ENCODE peak calls at places on chromosomes 16 and 17, in seven cellular contexts. M is stimulated activated CD4-positive, alpha-beta T cell treated with anti-CD3 and anti-CD28 coated beads, Interleukin-12 subunit alpha, Interleukin-12 subunit beta, amount 100 ng/mL, for 4 hours; B is T follicular helper cell; I is substantia nigra; N is ELR; C is K562; F is HCEC 1CT. E is an unnamed sample.

GRCh38 chr17:33294994-33295393 is 1.9 kb upstream of the ASIC2 start:
- DNase-seq in I (no peak), C (no peak), N (no peak), F (no peak), B (no peak), M (no peak), E (no peak)

GRCh38 chr17:38871247-38871991 is 1.6 kb downstream of the LASP1 start:
- DNase-seq in F (peak; percentile 85), I (peak; percentile 51), B (peak; percentile 60), M (peak; percentile 65), N (peak; percentile 94), C (peak; percentile 89), E (peak; percentile 73)

GRCh38 chr17:19304209-19304608 is 58.3 kb downstream of the B9D1 start:
- DNase-seq in M (no peak), N (peak; percentile 84), I (peak; percentile 58), C (peak; percentile 54), B (no peak), F (peak; percentile 68), E (no peak)

GRCh38 chr17:63919311-63919723 is 678 bp upstream of the GH1 start:
- DNase-seq in M (peak; percentile 62), N (peak; percentile 71), F (peak; percentile 20), C (peak; percentile 81), B (peak; percentile 59), I (peak; percentile 51), E (peak; percentile 38)

GRCh38 chr16:2317231-2318020 is 23.1 kb downstream of the ABCA3 start:
- DNase-seq in C (no peak), N (no peak), I (no peak), B (no peak), M (no peak), F (no peak), E (no peak)

GRCh38 chr17:71709974-71710373 is 410.8 kb upstream of the SOX9 start:
- DNase-seq in F (no peak), N (peak; percentile 24), B (no peak), I (no peak), C (no peak), M (no peak), E (no peak)

GRCh38 chr17:50046667-50047066 is 9.2 kb upstream of the ITGA3 start:
- DNase-seq in I (no peak), C (no peak), F (no peak), B (no peak), N (no peak), M (no peak), E (no peak)

GRCh38 chr17:63445571-63446217 is 412 bp downstream of the CYB561 start:
- DNase-seq in I (no peak), C (peak; percentile 88), B (peak; percentile 55), F (peak; percentile 43), M (peak; percentile 46), N (peak; percentile 65), E (peak; percentile 68)

GRCh38 chr16:27642753-27643152 is 92.8 kb downstream of the KATNIP start:
- DNase-seq in M (no peak), B (no peak), F (peak; percentile 32), N (peak; percentile 38), C (peak; percentile 39), I (no peak), E (peak; percentile 2)

GRCh38 chr17:75125984-75126383 is 5.6 kb downstream of the NT5C start:
- DNase-seq in M (no peak), C (peak; percentile 15), I (no peak), B (no peak), N (no peak), F (no peak), E (no peak)

GRCh38 chr17:15351925-15352324 is 10.5 kb upstream of the TEKT3 start:
- DNase-seq in M (no peak), N (peak; percentile 75), F (peak; percentile 84), I (no peak), C (no peak), B (no peak), E (peak; percentile 83)

GRCh38 chr16:1036121-1036520 is 36.4 kb upstream of the SSTR5 start:
- DNase-seq in C (no peak), F (no peak), I (peak; percentile 19), M (no peak), B (no peak), N (no peak), E (no peak)

GRCh38 chr16:29834079-29834478 is 13.8 kb downstream of the MVP start:
- DNase-seq in N (no peak), M (no peak), F (no peak), B (no peak), C (no peak), I (no peak), E (no peak)

GRCh38 chr16:8694795-8695194 is 20.4 kb downstream of the ABAT start:
- DNase-seq in F (no peak), N (no peak), I (no peak), M (no peak), C (no peak), B (no peak), E (no peak)

GRCh38 chr16:456891-457483 is 31.5 kb downstream of the RAB11FIP3 start:
- DNase-seq in F (no peak), B (no peak), M (no peak), C (no peak), I (peak; percentile 40), N (no peak), E (no peak)

GRCh38 chr17:8151641-8152111 is 528 bp downstream of the PER1 start:
- DNase-seq in N (peak; percentile 78), C (no peak), B (no peak), F (peak; percentile 61), I (peak; percentile 65), M (no peak), E (peak; percentile 50)

GRCh38 chr17:3511841-3512511 is 36.2 kb downstream of the ASPA start:
- DNase-seq in M (no peak), N (no peak), B (no peak), F (no peak), I (no peak), C (no peak), E (no peak)

GRCh38 chr17:41801374-41802062 is 10.2 kb downstream of the P3H4 start:
- DNase-seq in B (peak; percentile 60), C (peak; percentile 80), F (peak; percentile 64), N (peak; percentile 81), M (peak; percentile 76), I (peak; percentile 76), E (peak; percentile 76)

GRCh38 chr17:30366536-30366935 is 12.2 kb upstream of the CPD start:
- DNase-seq in F (no peak), B (no peak), N (no peak), I (no peak), C (no peak), M (no peak), E (no peak)

GRCh38 chr16:66399930-66400329 is 27.2 kb upstream of the BEAN1 start:
- DNase-seq in I (no peak), B (no peak), C (no peak), F (no peak), N (no peak), M (no peak), E (no peak)

GRCh38 chr16:28974007-28974436 is 556 bp upstream of the SPNS1 start:
- DNase-seq in I (peak; percentile 58), B (no peak), F (peak; percentile 63), M (no peak), C (peak; percentile 54), N (peak; percentile 86), E (peak; percentile 51)

GRCh38 chr16:87895641-87896141 is 26.4 kb upstream of the SLC7A5 start:
- DNase-seq in M (peak; percentile 70), F (peak; percentile 57), C (no peak), I (peak; percentile 36), N (peak; percentile 68), B (no peak), E (peak; percentile 30)

E was measured in mammary epithelial cell.